ENCODE peak calls at places on chromosomes 5 and 9, in six cellular contexts. F is HT-29, G is dorsolateral prefrontal cortex, V is heart right ventricle, R is T1000, P is A673. B is an unnamed sample.

GRCh38 chr9:133524146-133524545 is 613 bp downstream of the MYMK start:
- DNase-seq in F (no peak), G (no peak), V (no peak), R (no peak), P (no peak), B (no peak)

GRCh38 chr5:23466401-23466886 is 41.0 kb upstream of the PRDM9 start:
- DNase-seq in F (peak), G (no peak), V (no peak), R (peak), P (peak), B (peak)

GRCh38 chr9:70577671-70578070 is 163.2 kb upstream of the KLF9 start:
- DNase-seq in F (no peak), G (no peak), V (no peak), R (no peak), P (no peak), B (no peak)

GRCh38 chr9:134620751-134621557 is 20.6 kb upstream of the COL5A1 start:
- DNase-seq in F (no peak), G (peak), V (no peak), R (no peak), P (no peak), B (no peak)

GRCh38 chr9:128101690-128102089 is 25.8 kb downstream of the PTGES2 start:
- DNase-seq in F (no peak), G (no peak), V (peak), R (no peak), P (no peak), B (no peak)

GRCh38 chr9:120846906-120847305 is 4.2 kb upstream of the PSMD5 start:
- DNase-seq in F (no peak), G (no peak), V (no peak), R (no peak), P (no peak), B (no peak)

GRCh38 chr5:113487779-113488644 is at the start of gene MCC:
- DNase-seq in F (no peak), G (peak), V (peak), R (peak), P (peak), B (peak)

GRCh38 chr5:176157656-176158055 is 80.6 kb upstream of the SIMC1 start:
- DNase-seq in F (no peak), G (no peak), V (no peak), R (no peak), P (no peak), B (no peak)

GRCh38 chr5:5295361-5295760 is 127.1 kb upstream of the ICE1 start:
- DNase-seq in F (no peak), G (peak), V (no peak), R (no peak), P (no peak), B (no peak)

GRCh38 chr5:127072861-127073846 is at the start of gene C5orf63:
- DNase-seq in F (peak), G (peak), V (peak), R (no peak), P (peak), B (no peak)

GRCh38 chr5:87097664-87098063 is 170.0 kb upstream of the RASA1 start:
- DNase-seq in F (no peak), G (no peak), V (no peak), R (no peak), P (no peak), B (no peak)

GRCh38 chr5:96031811-96032261 is 70.2 kb upstream of the ELL2 start:
- DNase-seq in F (no peak), G (no peak), V (no peak), R (peak), P (no peak), B (no peak)

GRCh38 chr9:127877566-127877998 is at the start of gene AK1:
- DNase-seq in F (peak), G (peak), V (peak), R (peak), P (peak), B (no peak)

GRCh38 chr5:172641359-172642045 is 439 bp downstream of the NEURL1B start:
- DNase-seq in F (no peak), G (no peak), V (peak), R (no peak), P (peak), B (no peak)